ENCODE peak calls at places on chromosomes 5 and 9, in four cellular contexts. L is RCC 7860, R is heart left ventricle, S is SK-N-MC. G is an unnamed sample.

GRCh38 chr5:122413722-122414121 is 101.7 kb downstream of the SNCAIP start:
- DNase-seq in L (no peak), R (no peak), S (no peak), G (no peak)

GRCh38 chr5:10635257-10635860 is 71.5 kb downstream of the ANKRD33B start:
- DNase-seq in L (peak), R (no peak), S (no peak), G (peak)

GRCh38 chr5:180806351-180807011 is 3.9 kb upstream of the MGAT1 start:
- DNase-seq in L (no peak), R (no peak), S (no peak), G (no peak)

GRCh38 chr9:38017149-38017884 is 51.7 kb downstream of the SHB start:
- DNase-seq in L (peak), R (peak), S (no peak), G (peak)

GRCh38 chr9:111646417-111646816 is 15.0 kb upstream of the GNG10 start:
- DNase-seq in L (no peak), R (no peak), S (no peak), G (no peak)

GRCh38 chr5:51389326-51389581 is 6.0 kb downstream of the ISL1 start:
- DNase-seq in L (no peak), R (no peak), S (no peak), G (no peak)

GRCh38 chr5:159050408-159051091 is 49.2 kb downstream of the EBF1 start:
- DNase-seq in L (no peak), R (peak), S (peak), G (no peak)

GRCh38 chr5:114362197-114362976 is 517 bp downstream of the KCNN2 start:
- DNase-seq in L (no peak), R (no peak), S (no peak), G (no peak)

GRCh38 chr9:116437411-116438370 is 249.4 kb upstream of the TRIM32 start:
- DNase-seq in L (no peak), R (no peak), S (no peak), G (no peak)

GRCh38 chr5:166907314-166907713 is 1384.1 kb upstream of the WWC1 start:
- DNase-seq in L (peak), R (no peak), S (no peak), G (peak)

GRCh38 chr9:8962084-8962483 is 1162.5 kb upstream of the DMAC1 start:
- DNase-seq in L (peak), R (no peak), S (no peak), G (no peak)

GRCh38 chr5:139637438-139638089 is 10.6 kb upstream of the CXXC5 start:
- DNase-seq in L (peak), R (peak), S (no peak), G (no peak)

GRCh38 chr9:26975728-26976707 is 19.8 kb downstream of the IFT74 start:
- DNase-seq in L (no peak), R (no peak), S (no peak), G (no peak)

GRCh38 chr5:55037046-55037771 is 13.2 kb downstream of the GZMK start:
- DNase-seq in L (no peak), R (no peak), S (no peak), G (no peak)

GRCh38 chr9:110255417-110256141 is 728 bp downstream of the TXN start:
- DNase-seq in L (peak), R (peak), S (no peak), G (no peak)

GRCh38 chr9:121360975-121361374 is 9.1 kb downstream of the STOM start:
- DNase-seq in L (peak), R (no peak), S (no peak), G (peak)

GRCh38 chr5:40006260-40006659 is 581.5 kb upstream of the DAB2 start:
- DNase-seq in L (no peak), R (no peak), S (no peak), G (no peak)

GRCh38 chr5:19200251-19200650 is 787.7 kb downstream of the CDH18 start:
- DNase-seq in L (no peak), R (no peak), S (no peak), G (no peak)

GRCh38 chr5:107968998-107969397 is 298.3 kb upstream of the EFNA5 start:
- DNase-seq in L (peak), R (no peak), S (no peak), G (no peak)

GRCh38 chr5:173643964-173644363 is 27.5 kb upstream of the BOD1 start:
- DNase-seq in L (no peak), R (no peak), S (no peak), G (no peak)

GRCh38 chr5:91020065-91020800 is 362.9 kb downstream of the ARRDC3 start:
- DNase-seq in L (no peak), R (no peak), S (no peak), G (peak)

GRCh38 chr9:131954299-131954698 is 125.4 kb downstream of the MED27 start:
- DNase-seq in L (no peak), R (no peak), S (no peak), G (no peak)

GRCh38 chr9:38694676-38695075 is 25.3 kb downstream of the FAM240B start:
- DNase-seq in L (no peak), R (no peak), S (no peak), G (no peak)

GRCh38 chr9:103992938-103993595 is 101.0 kb upstream of the SMC2 start:
- DNase-seq in L (no peak), R (no peak), S (no peak), G (no peak)

GRCh38 chr5:3339798-3340115 is 255.9 kb upstream of the IRX1 start:
- DNase-seq in L (no peak), R (no peak), S (no peak), G (no peak)

GRCh38 chr5:21219255-21219654 is 1231.3 kb upstream of the CDH18 start:
- DNase-seq in L (no peak), R (no peak), S (no peak), G (no peak)

GRCh38 chr9:109574061-109574882 is 76.2 kb upstream of the PTPN3 start:
- DNase-seq in L (peak), R (no peak), S (peak), G (peak)

GRCh38 chr5:33843579-33843978 is 48.2 kb downstream of the ADAMTS12 start:
- DNase-seq in L (peak), R (no peak), S (no peak), G (no peak)

GRCh38 chr9:9625248-9625647 is 987.6 kb downstream of the PTPRD start:
- DNase-seq in L (no peak), R (no peak), S (no peak), G (no peak)

GRCh38 chr9:105713260-105713938 is 19.1 kb downstream of the TMEM38B start:
- DNase-seq in L (no peak), R (no peak), S (no peak), G (no peak)

GRCh38 chr5:88882321-88883038 is 504 bp downstream of the MEF2C start:
- DNase-seq in L (no peak), R (no peak), S (no peak), G (no peak)

GRCh38 chr5:8538813-8539212 is 669.9 kb downstream of the MTRR start:
- DNase-seq in L (no peak), R (no peak), S (no peak), G (no peak)

GRCh38 chr5:110768138-110768845 is 29.5 kb downstream of the SLC25A46 start:
- DNase-seq in L (no peak), R (no peak), S (no peak), G (no peak)

GRCh38 chr9:95736891-95737522 is 138.5 kb upstream of the ERCC6L2 start:
- DNase-seq in L (no peak), R (no peak), S (no peak), G (no peak)

GRCh38 chr5:88883059-88883565 is at the start of gene MEF2C:
- DNase-seq in L (peak), R (peak), S (no peak), G (no peak)

GRCh38 chr5:127958421-127959011 is 125.0 kb upstream of the SLC12A2 start:
- DNase-seq in L (no peak), R (no peak), S (no peak), G (no peak)

GRCh38 chr9:118962426-118962825 is 406.8 kb downstream of the BRINP1 start:
- DNase-seq in L (peak), R (no peak), S (no peak), G (peak)

GRCh38 chr9:107819772-107820171 is 330.2 kb upstream of the KLF4 start:
- DNase-seq in L (no peak), R (no peak), S (no peak), G (no peak)